ENCODE peak calls at places on chromosome 7, in eight cellular contexts. M, G, H, S, V, C, W and U are unnamed samples.

GRCh38 chr7:128270799-128271411 is 29.8 kb downstream of the LEP start:
- DNase-seq in M (no peak), G (no peak), H (no peak), S (no peak), V (no peak), C (no peak), W (no peak), U (no peak)

GRCh38 chr7:92131093-92131492 is 3.2 kb downstream of the CYP51A1 start:
- DNase-seq in M (no peak), G (no peak), H (no peak), S (no peak), V (no peak), C (no peak), W (no peak), U (no peak)

GRCh38 chr7:30349170-30349569 is 64.8 kb downstream of the ZNRF2 start:
- DNase-seq in M (no peak), G (no peak), H (no peak), S (no peak), V (no peak), C (no peak), W (no peak), U (no peak)

GRCh38 chr7:156155988-156156733 is 343.9 kb upstream of the SHH start:
- DNase-seq in M (no peak), G (no peak), H (no peak), S (peak), V (no peak), C (no peak), W (no peak), U (no peak)

GRCh38 chr7:133309333-133309732 is 56.5 kb downstream of the EXOC4 start:
- DNase-seq in M (no peak), G (no peak), H (no peak), S (no peak), V (no peak), C (no peak), W (no peak), U (no peak)

GRCh38 chr7:33516634-33517033 is 387.3 kb downstream of the BBS9 start:
- DNase-seq in M (no peak), G (no peak), H (no peak), S (no peak), V (no peak), C (no peak), W (no peak), U (no peak)

GRCh38 chr7:42426163-42426562 is 189.2 kb upstream of the GLI3 start:
- DNase-seq in M (no peak), G (no peak), H (no peak), S (no peak), V (no peak), C (no peak), W (no peak), U (no peak)

GRCh38 chr7:37920619-37921339 is at the start of gene EPDR1:
- DNase-seq in M (peak), G (peak), H (no peak), S (no peak), V (peak), C (peak), W (peak), U (peak)

GRCh38 chr7:128869944-128870285 is 7.3 kb downstream of the ATP6V1F start:
- DNase-seq in M (no peak), G (no peak), H (no peak), S (no peak), V (no peak), C (no peak), W (no peak), U (no peak)

GRCh38 chr7:150910996-150911422 is 58.7 kb downstream of the AOC1 start:
- DNase-seq in M (no peak), G (no peak), H (no peak), S (peak), V (no peak), C (no peak), W (no peak), U (no peak)

GRCh38 chr7:14336256-14336655 is 346.8 kb upstream of the ETV1 start:
- DNase-seq in M (no peak), G (no peak), H (no peak), S (no peak), V (no peak), C (no peak), W (no peak), U (no peak)

GRCh38 chr7:101567231-101567630 is 61.9 kb downstream of the MYL10 start:
- DNase-seq in M (no peak), G (no peak), H (no peak), S (no peak), V (no peak), C (no peak), W (no peak), U (no peak)